ENCODE peak calls at places on chromosomes 1 and 21, in four cellular contexts. X is H1, W is K562, F is GM12878. H is an unnamed sample.

GRCh38 chr1:170929835-170930554 is 5.3 kb upstream of the MROH9 start:
- DNase-seq in X (no peak), W (peak), F (peak), H (peak)

GRCh38 chr1:163187849-163188248 is 14.9 kb downstream of the RGS5 start:
- DNase-seq in X (no peak), W (no peak), F (no peak), H (no peak)

GRCh38 chr1:23098463-23099170 is 70.0 kb downstream of the LUZP1 start:
- DNase-seq in X (peak), W (peak), F (no peak), H (peak)

GRCh38 chr1:113701429-113701828 is 57.9 kb downstream of the PHTF1 start:
- DNase-seq in X (no peak), W (no peak), F (no peak), H (no peak)

GRCh38 chr1:65420590-65421340 is at the start of the genes LEPR and LEPROT:
- DNase-seq in X (peak), W (no peak), F (no peak), H (no peak)

GRCh38 chr21:15283138-15283537 is 218.3 kb upstream of the NRIP1 start:
- DNase-seq in X (no peak), W (no peak), F (no peak), H (no peak)

GRCh38 chr21:42314616-42315295 is 453 bp downstream of the TFF3 start:
- DNase-seq in X (peak), W (no peak), F (no peak), H (no peak)

GRCh38 chr21:36587388-36587787 is 107.5 kb upstream of the CLDN14 start:
- DNase-seq in X (no peak), W (no peak), F (no peak), H (no peak)

GRCh38 chr1:202964755-202965440 is 2.2 kb downstream of the CYB5R1 start:
- DNase-seq in X (no peak), W (no peak), F (no peak), H (no peak)

GRCh38 chr1:185238447-185238846 is 78.6 kb downstream of the IVNS1ABP start:
- DNase-seq in X (no peak), W (no peak), F (no peak), H (no peak)

GRCh38 chr1:66253330-66253921 is 280.5 kb upstream of the SGIP1 start:
- DNase-seq in X (no peak), W (no peak), F (peak), H (peak)

GRCh38 chr1:11944358-11944981 is 10.0 kb downstream of the PLOD1 start:
- DNase-seq in X (peak), W (no peak), F (no peak), H (peak)

GRCh38 chr1:77976433-77977076 is 2.3 kb downstream of the FUBP1 start:
- DNase-seq in X (no peak), W (peak), F (no peak), H (no peak)

GRCh38 chr1:15188678-15189077 is 35.1 kb downstream of the TMEM51 start:
- DNase-seq in X (no peak), W (no peak), F (no peak), H (no peak)

GRCh38 chr1:7513081-7513480 is 258.0 kb upstream of the VAMP3 start:
- DNase-seq in X (no peak), W (no peak), F (no peak), H (no peak)

GRCh38 chr21:41659791-41660560 is 106.9 kb downstream of the RIPK4 start:
- DNase-seq in X (no peak), W (no peak), F (no peak), H (no peak)

GRCh38 chr1:22416555-22417454 is 34.8 kb upstream of the ZBTB40 start:
- DNase-seq in X (peak), W (peak), F (peak), H (peak)

GRCh38 chr1:94542088-94542671 is 621 bp upstream of the F3 start:
- DNase-seq in X (peak), W (no peak), F (no peak), H (peak)

GRCh38 chr1:182720465-182720864 is 36.1 kb upstream of the RGS8 start:
- DNase-seq in X (no peak), W (no peak), F (no peak), H (no peak)

GRCh38 chr1:206637605-206638004 is 2.3 kb downstream of the DYRK3 start:
- DNase-seq in X (no peak), W (no peak), F (no peak), H (no peak)

GRCh38 chr1:212218911-212219310 is 66.3 kb upstream of the PPP2R5A start:
- DNase-seq in X (no peak), W (no peak), F (peak), H (no peak)

GRCh38 chr1:925532-926421 is 2.1 kb downstream of the SAMD11 start:
- DNase-seq in X (no peak), W (peak), F (no peak), H (peak)

GRCh38 chr1:118290571-118290970 is 105.5 kb upstream of the SPAG17 start:
- DNase-seq in X (no peak), W (no peak), F (no peak), H (no peak)

GRCh38 chr21:38982096-38982495 is 176.4 kb downstream of the ETS2 start:
- DNase-seq in X (no peak), W (no peak), F (no peak), H (no peak)

GRCh38 chr1:212794561-212795014 is 2.9 kb downstream of the TATDN3 start:
- DNase-seq in X (no peak), W (no peak), F (peak), H (no peak)

GRCh38 chr1:243883551-243883950 is 33.5 kb upstream of the AKT3 start:
- DNase-seq in X (no peak), W (no peak), F (no peak), H (no peak)

GRCh38 chr1:30982937-30983336 is 74.4 kb upstream of the SDC3 start:
- DNase-seq in X (no peak), W (no peak), F (no peak), H (no peak)

GRCh38 chr1:150695561-150695960 is 1.4 kb downstream of the GOLPH3L start:
- DNase-seq in X (no peak), W (no peak), F (no peak), H (no peak)

GRCh38 chr1:186500804-186501203 is 39.9 kb upstream of the PDC start:
- DNase-seq in X (no peak), W (no peak), F (no peak), H (no peak)

GRCh38 chr1:240491796-240492195 is 120.2 kb downstream of the GREM2 start:
- DNase-seq in X (no peak), W (no peak), F (no peak), H (no peak)

GRCh38 chr1:36829066-36829465 is 205.2 kb downstream of the GRIK3 start:
- DNase-seq in X (no peak), W (no peak), F (no peak), H (no peak)

GRCh38 chr21:37281993-37282392 is 14.9 kb upstream of the VPS26C start:
- DNase-seq in X (no peak), W (no peak), F (no peak), H (no peak)

GRCh38 chr1:150164769-150165168 is 15.1 kb downstream of the PLEKHO1 start:
- DNase-seq in X (no peak), W (no peak), F (no peak), H (no peak)

GRCh38 chr21:41640756-41641509 is 125.9 kb downstream of the RIPK4 start:
- DNase-seq in X (no peak), W (no peak), F (no peak), H (no peak)

GRCh38 chr21:17900281-17900989 is 81.3 kb upstream of the C21orf91 start:
- DNase-seq in X (peak), W (no peak), F (no peak), H (no peak)

GRCh38 chr1:17060129-17060868 is 6.5 kb upstream of the SDHB start:
- DNase-seq in X (no peak), W (no peak), F (no peak), H (no peak)

GRCh38 chr1:236515443-236515958 is 8.3 kb upstream of the LGALS8 start:
- DNase-seq in X (no peak), W (no peak), F (no peak), H (no peak)
- TF ChIP-seq NRF1 in X (no peak), W (no peak), F (no peak), H (no peak)

GRCh38 chr1:32962248-32962896 is 2.2 kb downstream of the RNF19B start:
- DNase-seq in X (no peak), W (no peak), F (peak), H (no peak)
- TF ChIP-seq NRF1 in X (no peak), W (no peak), F (no peak), H (no peak)

GRCh38 chr1:85661767-85662166 is 46.5 kb downstream of the ZNHIT6 start:
- DNase-seq in X (no peak), W (no peak), F (no peak), H (no peak)
- TF ChIP-seq NRF1 in X (no peak), W (no peak), F (no peak), H (no peak)

GRCh38 chr1:214438530-214438929 is 112.9 kb downstream of the PTPN14 start:
- DNase-seq in X (no peak), W (no peak), F (no peak), H (no peak)
- TF ChIP-seq NRF1 in X (no peak), W (no peak), F (no peak), H (no peak)

GRCh38 chr1:231629132-231629531 is 2.5 kb downstream of the DISC1 start:
- DNase-seq in X (no peak), W (no peak), F (no peak), H (no peak)

GRCh38 chr1:231630558-231631205 is 4.1 kb downstream of the DISC1 start:
- DNase-seq in X (no peak), W (no peak), F (no peak), H (no peak)

GRCh38 chr1:231632119-231632518 is 5.5 kb downstream of the DISC1 start:
- DNase-seq in X (no peak), W (no peak), F (no peak), H (no peak)

GRCh38 chr1:231634302-231635013 is 7.9 kb downstream of the DISC1 start:
- DNase-seq in X (no peak), W (no peak), F (no peak), H (no peak)

DNA sequence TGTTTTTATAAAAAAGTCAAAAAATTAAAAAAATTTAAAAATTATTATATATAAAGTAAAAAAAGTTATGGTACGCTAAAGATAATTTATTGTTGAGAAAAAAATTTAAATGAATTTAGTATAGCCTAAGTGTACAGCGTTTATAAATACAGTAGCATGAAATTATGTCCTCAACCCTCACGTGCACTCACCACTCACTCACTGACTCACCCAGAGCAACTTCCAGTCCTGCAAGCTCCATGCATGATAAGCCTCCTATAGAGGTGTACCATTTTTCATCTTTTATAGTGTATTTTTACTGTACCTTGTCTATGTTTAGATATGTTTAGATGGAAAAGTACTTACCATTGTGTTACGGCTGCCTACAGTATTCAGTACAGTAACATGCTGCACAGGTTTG is 5.1 kb downstream of the DISC1 start:
- DNase-seq in X (no peak), W (no peak), F (no peak), H (no peak)
- TF ChIP-seq NRF1 in X (no peak), W (no peak), F (no peak), H (no peak)

GRCh38 chr1:230768903-230769570 is 21.8 kb downstream of the CAPN9 start:
- DNase-seq in X (no peak), W (no peak), F (no peak), H (no peak)
- TF ChIP-seq NRF1 in X (no peak), W (no peak), F (no peak), H (no peak)